ENCODE peak calls at places on chromosomes 1 and 21, in six cellular contexts. One of them, this sample, is unnamed.

GRCh38 chr1:35505911-35506798 is 51.0 kb downstream of the KIAA0319L start:
- DNase-seq in amniotic epithelial cell: peak
- DNase-seq in HFFc6: peak
- DNase-seq in AG09309: peak
- DNase-seq in fibroblast of lung: peak
- DNase-seq in K562: peak
- DNase-seq in this sample: peak

GRCh38 chr1:15354580-15354965 is 55.1 kb upstream of the EFHD2 start:
- DNase-seq in amniotic epithelial cell: peak
- DNase-seq in HFFc6: peak
- DNase-seq in AG09309: peak
- DNase-seq in fibroblast of lung: peak
- DNase-seq in K562: no peak
- DNase-seq in this sample: no peak

GRCh38 chr21:29849735-29850176 is 90.0 kb downstream of the GRIK1 start:
- DNase-seq in amniotic epithelial cell: peak
- DNase-seq in HFFc6: peak
- DNase-seq in AG09309: peak
- DNase-seq in fibroblast of lung: peak
- DNase-seq in K562: peak
- DNase-seq in this sample: peak

GRCh38 chr21:36135391-36136094 is 664 bp downstream of the CBR3 start:
- DNase-seq in amniotic epithelial cell: peak
- DNase-seq in HFFc6: peak
- DNase-seq in AG09309: no peak
- DNase-seq in fibroblast of lung: peak
- DNase-seq in K562: no peak
- DNase-seq in this sample: peak

GRCh38 chr1:9473032-9473792 is 66.1 kb upstream of the SLC25A33 start:
- DNase-seq in amniotic epithelial cell: peak
- DNase-seq in HFFc6: peak
- DNase-seq in AG09309: peak
- DNase-seq in fibroblast of lung: peak
- DNase-seq in K562: peak
- DNase-seq in this sample: peak

GRCh38 chr1:174497461-174497860 is 49.7 kb downstream of the GPR52 start:
- DNase-seq in amniotic epithelial cell: no peak
- DNase-seq in HFFc6: no peak
- DNase-seq in AG09309: no peak
- DNase-seq in fibroblast of lung: no peak
- DNase-seq in K562: no peak
- DNase-seq in this sample: no peak

GRCh38 chr1:78587213-78587612 is 33.0 kb upstream of the IFI44L start:
- DNase-seq in amniotic epithelial cell: no peak
- DNase-seq in HFFc6: no peak
- DNase-seq in AG09309: no peak
- DNase-seq in fibroblast of lung: peak
- DNase-seq in K562: no peak
- DNase-seq in this sample: no peak

GRCh38 chr1:54498383-54499096 is 49.5 kb upstream of the ACOT11 start:
- DNase-seq in amniotic epithelial cell: peak
- DNase-seq in HFFc6: no peak
- DNase-seq in AG09309: no peak
- DNase-seq in fibroblast of lung: peak
- DNase-seq in K562: no peak
- DNase-seq in this sample: no peak

GRCh38 chr1:181142096-181143043 is 53.9 kb downstream of the IER5 start:
- DNase-seq in amniotic epithelial cell: peak
- DNase-seq in HFFc6: peak
- DNase-seq in AG09309: no peak
- DNase-seq in fibroblast of lung: peak
- DNase-seq in K562: peak
- DNase-seq in this sample: peak

GRCh38 chr1:208270679-208271111 is 26.5 kb upstream of the PLXNA2 start:
- DNase-seq in amniotic epithelial cell: no peak
- DNase-seq in HFFc6: no peak
- DNase-seq in AG09309: no peak
- DNase-seq in fibroblast of lung: peak
- DNase-seq in K562: no peak
- DNase-seq in this sample: no peak

This sample was measured in AG08396.